ENCODE peak calls at places on chromosomes 11 and 22, in five cellular contexts. G is NCI-H345, C is astrocyte of the cerebellum, V is AG04450, O is uterus. H is an unnamed sample.

GRCh38 chr11:100910808-100911207 is 218.8 kb downstream of the PGR start:
- DNase-seq in G (no peak), C (no peak), V (no peak), O (no peak), H (no peak)

GRCh38 chr22:19990188-19990587 is 26.4 kb downstream of the ARVCF start:
- DNase-seq in G (no peak), C (no peak), V (no peak), O (no peak), H (no peak)

GRCh38 chr22:30892286-30892685 is 76.3 kb downstream of the MORC2 start:
- DNase-seq in G (no peak), C (no peak), V (no peak), O (no peak), H (no peak)

GRCh38 chr11:70606951-70607330 is 208.6 kb downstream of the CTTN start:
- DNase-seq in G (no peak), C (no peak), V (no peak), O (no peak), H (no peak)

GRCh38 chr11:76025068-76025467 is 181.2 kb downstream of the WNT11 start:
- DNase-seq in G (no peak), C (peak), V (peak), O (no peak), H (peak)

GRCh38 chr11:57395905-57396623 is 5.6 kb upstream of the PRG2 start:
- DNase-seq in G (no peak), C (no peak), V (no peak), O (no peak), H (no peak)

GRCh38 chr11:120908521-120909181 is 115.3 kb upstream of the TBCEL start:
- DNase-seq in G (no peak), C (no peak), V (no peak), O (no peak), H (no peak)

GRCh38 chr22:37482244-37482643 is 3.9 kb downstream of the MFNG start:
- DNase-seq in G (no peak), C (no peak), V (no peak), O (no peak), H (no peak)

GRCh38 chr11:91731051-91731450 is 493.6 kb upstream of the FAT3 start:
- DNase-seq in G (no peak), C (no peak), V (no peak), O (no peak), H (no peak)

GRCh38 chr22:32534252-32535215 is 59.9 kb downstream of the FBXO7 start:
- DNase-seq in G (no peak), C (no peak), V (no peak), O (peak), H (no peak)

GRCh38 chr11:121194731-121195596 is 93.9 kb downstream of the TECTA start:
- DNase-seq in G (peak), C (peak), V (peak), O (peak), H (peak)

GRCh38 chr11:129733384-129733783 is 82.3 kb upstream of the TMEM45B start:
- DNase-seq in G (no peak), C (no peak), V (no peak), O (no peak), H (no peak)

GRCh38 chr11:35237860-35238715 is 99.1 kb downstream of the CD44 start:
- DNase-seq in G (peak), C (no peak), V (no peak), O (no peak), H (peak)

GRCh38 chr11:33018005-33018404 is 2.3 kb downstream of the DEPDC7 start:
- DNase-seq in G (no peak), C (no peak), V (no peak), O (no peak), H (no peak)

GRCh38 chr11:1513326-1514296 is 27.0 kb upstream of the MOB2 start:
- DNase-seq in G (no peak), C (no peak), V (no peak), O (no peak), H (no peak)

GRCh38 chr11:80598905-80599304 is 1158.1 kb upstream of the TENM4 start:
- DNase-seq in G (no peak), C (no peak), V (no peak), O (no peak), H (no peak)

GRCh38 chr11:697028-697491 is 1.4 kb downstream of the TMEM80 start:
- DNase-seq in G (no peak), C (peak), V (peak), O (no peak), H (peak)

GRCh38 chr11:27722117-27722844 is 22.0 kb upstream of the BDNF start:
- DNase-seq in G (peak), C (no peak), V (no peak), O (no peak), H (peak)

GRCh38 chr11:130909650-130910049 is 6.6 kb downstream of the SNX19 start:
- DNase-seq in G (no peak), C (no peak), V (peak), O (no peak), H (peak)

GRCh38 chr22:23969071-23969470 is 2.4 kb downstream of the DDTL start:
- DNase-seq in G (no peak), C (no peak), V (no peak), O (no peak), H (no peak)

GRCh38 chr11:40292636-40293585 is 1166.5 kb downstream of the LRRC4C start:
- DNase-seq in G (peak), C (no peak), V (no peak), O (peak), H (no peak)

GRCh38 chr22:36364255-36365019 is 23.3 kb downstream of the MYH9 start:
- DNase-seq in G (no peak), C (no peak), V (no peak), O (no peak), H (peak)

GRCh38 chr22:23055448-23056179 is 14.7 kb upstream of the GNAZ start:
- DNase-seq in G (no peak), C (no peak), V (no peak), O (no peak), H (no peak)

GRCh38 chr11:129865701-129866100 is 29.7 kb downstream of the NFRKB start:
- DNase-seq in G (no peak), C (no peak), V (no peak), O (no peak), H (no peak)

GRCh38 chr11:20099527-20099926 is 60.7 kb downstream of the DBX1 start:
- DNase-seq in G (no peak), C (no peak), V (no peak), O (no peak), H (no peak)

GRCh38 chr11:46906596-46906995 is 11.8 kb downstream of the LRP4 start:
- DNase-seq in G (no peak), C (no peak), V (no peak), O (no peak), H (no peak)

GRCh38 chr11:43825217-43825816 is 55.3 kb upstream of the ALKBH3 start:
- DNase-seq in G (no peak), C (peak), V (no peak), O (no peak), H (peak)

GRCh38 chr11:777288-778255 is at the start of gene GATD1:
- DNase-seq in G (peak), C (no peak), V (no peak), O (peak), H (peak)

GRCh38 chr11:1573077-1573846 is 1.2 kb upstream of the DUSP8 start:
- DNase-seq in G (peak), C (no peak), V (no peak), O (no peak), H (no peak)

GRCh38 chr22:45499746-45500145 is 2.9 kb upstream of the FBLN1 start:
- DNase-seq in G (no peak), C (no peak), V (no peak), O (peak), H (no peak)

GRCh38 chr11:70577258-70577603 is 178.9 kb downstream of the CTTN start:
- DNase-seq in G (no peak), C (no peak), V (no peak), O (no peak), H (no peak)

GRCh38 chr11:43933608-43934358 is 8.7 kb upstream of the C11orf96 start:
- DNase-seq in G (peak), C (no peak), V (no peak), O (no peak), H (peak)